ENCODE peak calls at places on chromosomes 1 and 21, in four cellular contexts. T is lung microvascular endothelial cell, O is GM03348, X is GM20000. L is an unnamed sample.

GRCh38 chr21:45018131-45019075 is 56.0 kb upstream of the ADARB1 start:
- DNase-seq in T (no peak), O (peak), X (no peak), L (no peak)

GRCh38 chr1:225631041-225631663 is 21.8 kb downstream of the ENAH start:
- DNase-seq in T (no peak), O (no peak), X (no peak), L (no peak)

GRCh38 chr1:168585191-168585590 is 8.8 kb downstream of the XCL1 start:
- DNase-seq in T (no peak), O (peak), X (no peak), L (no peak)

GRCh38 chr1:65075123-65075976 is 72.7 kb upstream of the AK4 start:
- DNase-seq in T (peak), O (peak), X (peak), L (peak)

GRCh38 chr1:27009601-27010197 is 3.0 kb downstream of the TENT5B start:
- DNase-seq in T (no peak), O (no peak), X (no peak), L (no peak)

GRCh38 chr1:2384941-2385481 is 6.3 kb downstream of the MORN1 start:
- DNase-seq in T (no peak), O (no peak), X (no peak), L (no peak)

GRCh38 chr1:184480711-184481110 is 93.9 kb downstream of the C1orf21 start:
- DNase-seq in T (no peak), O (no peak), X (no peak), L (no peak)

GRCh38 chr21:42746593-42747266 is 93.3 kb downstream of the PDE9A start:
- DNase-seq in T (no peak), O (no peak), X (no peak), L (no peak)

L was measured in dermis microvascular lymphatic vessel endothelial cell.